ENCODE peak calls at places on chromosomes 13 and 19, in five cellular contexts. Q, Z, T, W and I are unnamed samples.

GRCh38 chr13:97537110-97537509 is 103.1 kb downstream of the RAP2A start:
- DNase-seq in Q (no peak), Z (no peak), T (no peak), W (no peak), I (no peak)

GRCh38 chr19:49064768-49065611 is at the start of gene NTF4:
- DNase-seq in Q (no peak), Z (no peak), T (no peak), W (no peak), I (no peak)

GRCh38 chr19:46606681-46607440 is 5.7 kb downstream of the CALM3 start:
- DNase-seq in Q (no peak), Z (no peak), T (no peak), W (no peak), I (no peak)

GRCh38 chr13:113897161-113897560 is 33.3 kb upstream of the GAS6 start:
- DNase-seq in Q (no peak), Z (no peak), T (peak), W (no peak), I (no peak)

GRCh38 chr13:44174769-44175425 is 198.7 kb upstream of the SERP2 start:
- DNase-seq in Q (peak), Z (no peak), T (peak), W (no peak), I (no peak)

GRCh38 chr13:43984292-43984691 is 104.6 kb downstream of the LACC1 start:
- DNase-seq in Q (no peak), Z (no peak), T (no peak), W (no peak), I (no peak)

GRCh38 chr19:33953592-33953991 is 156.9 kb downstream of the KCTD15 start:
- DNase-seq in Q (no peak), Z (no peak), T (no peak), W (no peak), I (no peak)

GRCh38 chr13:111480503-111480902 is 160.1 kb downstream of the TEX29 start:
- DNase-seq in Q (no peak), Z (no peak), T (no peak), W (no peak), I (no peak)

GRCh38 chr13:44629465-44630183 is 53.5 kb upstream of the TSC22D1 start:
- DNase-seq in Q (no peak), Z (no peak), T (peak), W (no peak), I (no peak)